ENCODE peak calls at places on chromosome 15, in eight cellular contexts. One of them, this sample, is unnamed.

GRCh38 chr15:53976844-53977392 is 1.3 kb upstream of the UNC13C start:
- DNase-seq in Karpas-422: no peak
- DNase-seq in heart left ventricle: no peak
- DNase-seq in body of pancreas: no peak
- DNase-seq in CD8-positive, alpha-beta T cell: no peak
- DNase-seq in ovary: no peak
- DNase-seq in mucosa of descending colon: peak; percentile 21
- DNase-seq in HCT116: no peak
- DNase-seq in this sample: no peak

GRCh38 chr15:32682569-32682968 is 35.2 kb upstream of the GREM1 start:
- DNase-seq in Karpas-422: no peak
- DNase-seq in heart left ventricle: no peak
- DNase-seq in body of pancreas: no peak
- DNase-seq in CD8-positive, alpha-beta T cell: no peak
- DNase-seq in ovary: no peak
- DNase-seq in mucosa of descending colon: no peak
- DNase-seq in HCT116: no peak
- DNase-seq in this sample: no peak

GRCh38 chr15:83670628-83671027 is 16.7 kb downstream of the ADAMTSL3 start:
- DNase-seq in Karpas-422: no peak
- DNase-seq in heart left ventricle: no peak
- DNase-seq in body of pancreas: no peak
- DNase-seq in CD8-positive, alpha-beta T cell: no peak
- DNase-seq in ovary: no peak
- DNase-seq in mucosa of descending colon: no peak
- DNase-seq in HCT116: no peak
- DNase-seq in this sample: no peak

GRCh38 chr15:99296386-99296785 is 45.1 kb downstream of the LRRC28 start:
- DNase-seq in Karpas-422: no peak
- DNase-seq in heart left ventricle: no peak
- DNase-seq in body of pancreas: no peak
- DNase-seq in CD8-positive, alpha-beta T cell: no peak
- DNase-seq in ovary: no peak
- DNase-seq in mucosa of descending colon: no peak
- DNase-seq in HCT116: no peak
- DNase-seq in this sample: no peak

GRCh38 chr15:42507514-42507913 is 12.1 kb downstream of the SNAP23 start:
- DNase-seq in Karpas-422: no peak
- DNase-seq in heart left ventricle: no peak
- DNase-seq in body of pancreas: no peak
- DNase-seq in CD8-positive, alpha-beta T cell: no peak
- DNase-seq in ovary: no peak
- DNase-seq in mucosa of descending colon: no peak
- DNase-seq in HCT116: no peak
- DNase-seq in this sample: no peak

GRCh38 chr15:78308422-78309021 is 9.1 kb upstream of the SKIC8 start:
- DNase-seq in Karpas-422: peak; percentile 88
- DNase-seq in heart left ventricle: peak; percentile 83
- DNase-seq in body of pancreas: peak; percentile 55
- DNase-seq in CD8-positive, alpha-beta T cell: peak; percentile 37
- DNase-seq in ovary: peak; percentile 35
- DNase-seq in mucosa of descending colon: no peak
- DNase-seq in HCT116: peak; percentile 54
- DNase-seq in this sample: peak; percentile 33

GRCh38 chr15:90638241-90638691 is 78.9 kb upstream of the BLM start:
- DNase-seq in Karpas-422: no peak
- DNase-seq in heart left ventricle: no peak
- DNase-seq in body of pancreas: no peak
- DNase-seq in CD8-positive, alpha-beta T cell: no peak
- DNase-seq in ovary: no peak
- DNase-seq in mucosa of descending colon: no peak
- DNase-seq in HCT116: no peak
- DNase-seq in this sample: no peak

GRCh38 chr15:85910796-85911195 is 116.1 kb upstream of the KLHL25 start:
- DNase-seq in Karpas-422: no peak
- DNase-seq in heart left ventricle: no peak
- DNase-seq in body of pancreas: peak; percentile 29
- DNase-seq in CD8-positive, alpha-beta T cell: no peak
- DNase-seq in ovary: no peak
- DNase-seq in mucosa of descending colon: no peak
- DNase-seq in HCT116: no peak
- DNase-seq in this sample: no peak

GRCh38 chr15:87877114-87877810 is 379.3 kb downstream of the NTRK3 start:
- DNase-seq in Karpas-422: no peak
- DNase-seq in heart left ventricle: no peak
- DNase-seq in body of pancreas: no peak
- DNase-seq in CD8-positive, alpha-beta T cell: no peak
- DNase-seq in ovary: no peak
- DNase-seq in mucosa of descending colon: no peak
- DNase-seq in HCT116: no peak
- DNase-seq in this sample: no peak

GRCh38 chr15:80168421-80168820 is 15.6 kb downstream of the FAH start:
- DNase-seq in Karpas-422: no peak
- DNase-seq in heart left ventricle: no peak
- DNase-seq in body of pancreas: no peak
- DNase-seq in CD8-positive, alpha-beta T cell: no peak
- DNase-seq in ovary: no peak
- DNase-seq in mucosa of descending colon: no peak
- DNase-seq in HCT116: no peak
- DNase-seq in this sample: no peak

GRCh38 chr15:71083349-71083748 is 31.9 kb upstream of the THSD4 start:
- DNase-seq in Karpas-422: no peak
- DNase-seq in heart left ventricle: no peak
- DNase-seq in body of pancreas: no peak
- DNase-seq in CD8-positive, alpha-beta T cell: no peak
- DNase-seq in ovary: no peak
- DNase-seq in mucosa of descending colon: no peak
- DNase-seq in HCT116: no peak
- DNase-seq in this sample: no peak

GRCh38 chr15:67322481-67322880 is 67.9 kb downstream of the IQCH start:
- DNase-seq in Karpas-422: no peak
- DNase-seq in heart left ventricle: no peak
- DNase-seq in body of pancreas: no peak
- DNase-seq in CD8-positive, alpha-beta T cell: no peak
- DNase-seq in ovary: no peak
- DNase-seq in mucosa of descending colon: no peak
- DNase-seq in HCT116: no peak
- DNase-seq in this sample: no peak

GRCh38 chr15:47384776-47385175 is 332.5 kb upstream of the SEMA6D start:
- DNase-seq in Karpas-422: no peak
- DNase-seq in heart left ventricle: no peak
- DNase-seq in body of pancreas: no peak
- DNase-seq in CD8-positive, alpha-beta T cell: no peak
- DNase-seq in ovary: no peak
- DNase-seq in mucosa of descending colon: no peak
- DNase-seq in HCT116: no peak
- DNase-seq in this sample: no peak

GRCh38 chr15:64282701-64283100 is 73.3 kb downstream of the CSNK1G1 start:
- DNase-seq in Karpas-422: no peak
- DNase-seq in heart left ventricle: no peak
- DNase-seq in body of pancreas: no peak
- DNase-seq in CD8-positive, alpha-beta T cell: no peak
- DNase-seq in ovary: no peak
- DNase-seq in mucosa of descending colon: no peak
- DNase-seq in HCT116: no peak
- DNase-seq in this sample: no peak

GRCh38 chr15:88742161-88742560 is 61.1 kb upstream of the ACAN start:
- DNase-seq in Karpas-422: no peak
- DNase-seq in heart left ventricle: no peak
- DNase-seq in body of pancreas: no peak
- DNase-seq in CD8-positive, alpha-beta T cell: no peak
- DNase-seq in ovary: no peak
- DNase-seq in mucosa of descending colon: no peak
- DNase-seq in HCT116: no peak
- DNase-seq in this sample: no peak

GRCh38 chr15:57591822-57592367 is at the start of gene MYZAP:
- DNase-seq in Karpas-422: no peak
- DNase-seq in heart left ventricle: peak; percentile 82
- DNase-seq in body of pancreas: no peak
- DNase-seq in CD8-positive, alpha-beta T cell: peak; percentile 13
- DNase-seq in ovary: peak; percentile 39
- DNase-seq in mucosa of descending colon: peak; percentile 81
- DNase-seq in HCT116: no peak
- DNase-seq in this sample: no peak

GRCh38 chr15:58182460-58183163 is 44.4 kb downstream of the AQP9 start:
- DNase-seq in Karpas-422: peak; percentile 73
- DNase-seq in heart left ventricle: peak; percentile 72
- DNase-seq in body of pancreas: peak; percentile 21
- DNase-seq in CD8-positive, alpha-beta T cell: peak; percentile 13
- DNase-seq in ovary: peak; percentile 36
- DNase-seq in mucosa of descending colon: no peak
- DNase-seq in HCT116: peak; percentile 48
- DNase-seq in this sample: peak; percentile 25

GRCh38 chr15:94028121-94028520 is 203.2 kb upstream of the MCTP2 start:
- DNase-seq in Karpas-422: no peak
- DNase-seq in heart left ventricle: no peak
- DNase-seq in body of pancreas: no peak
- DNase-seq in CD8-positive, alpha-beta T cell: no peak
- DNase-seq in ovary: no peak
- DNase-seq in mucosa of descending colon: no peak
- DNase-seq in HCT116: no peak
- DNase-seq in this sample: no peak
- H3K4me3 ChIP-seq in Karpas-422: no peak overlapping the region
- H3K4me3 ChIP-seq in heart left ventricle: no peak overlapping the region
- H3K4me3 ChIP-seq in body of pancreas: no peak overlapping the region
- H3K4me3 ChIP-seq in CD8-positive, alpha-beta T cell: no peak overlapping the region
- H3K4me3 ChIP-seq in ovary: no peak overlapping the region
- H3K4me3 ChIP-seq in mucosa of descending colon: no peak overlapping the region
- H3K4me3 ChIP-seq in HCT116: no peak overlapping the region
- H3K4me3 ChIP-seq in this sample: no peak overlapping the region

GRCh38 chr15:60391722-60392340 is 6.0 kb downstream of the ANXA2 start:
- DNase-seq in Karpas-422: no peak
- DNase-seq in heart left ventricle: no peak
- DNase-seq in body of pancreas: no peak
- DNase-seq in CD8-positive, alpha-beta T cell: no peak
- DNase-seq in ovary: no peak
- DNase-seq in mucosa of descending colon: no peak
- DNase-seq in HCT116: no peak
- DNase-seq in this sample: no peak
- H3K4me3 ChIP-seq in Karpas-422: no peak overlapping the region
- H3K4me3 ChIP-seq in heart left ventricle: no peak overlapping the region
- H3K4me3 ChIP-seq in body of pancreas: no peak overlapping the region
- H3K4me3 ChIP-seq in CD8-positive, alpha-beta T cell: no peak overlapping the region
- H3K4me3 ChIP-seq in ovary: no peak overlapping the region
- H3K4me3 ChIP-seq in mucosa of descending colon: no peak overlapping the region
- H3K4me3 ChIP-seq in HCT116: peak overlapping the region; percentile 61
- H3K4me3 ChIP-seq in this sample: no peak overlapping the region

GRCh38 chr15:52788099-52788986 is 1.8 kb downstream of the ONECUT1 start:
- DNase-seq in Karpas-422: no peak
- DNase-seq in heart left ventricle: no peak
- DNase-seq in body of pancreas: peak; percentile 41
- DNase-seq in CD8-positive, alpha-beta T cell: no peak
- DNase-seq in ovary: no peak
- DNase-seq in mucosa of descending colon: no peak
- DNase-seq in HCT116: no peak
- DNase-seq in this sample: no peak
- H3K4me3 ChIP-seq in Karpas-422: no peak overlapping the region
- H3K4me3 ChIP-seq in heart left ventricle: no peak overlapping the region
- H3K4me3 ChIP-seq in body of pancreas: peak overlapping the region; percentile 92
- H3K4me3 ChIP-seq in CD8-positive, alpha-beta T cell: no peak overlapping the region
- H3K4me3 ChIP-seq in ovary: no peak overlapping the region
- H3K4me3 ChIP-seq in mucosa of descending colon: no peak overlapping the region
- H3K4me3 ChIP-seq in HCT116: no peak overlapping the region
- H3K4me3 ChIP-seq in this sample: no peak overlapping the region

GRCh38 chr15:52295421-52295991 is at the start of gene MYO5C:
- DNase-seq in Karpas-422: no peak
- DNase-seq in heart left ventricle: peak; percentile 88
- DNase-seq in body of pancreas: peak; percentile 97
- DNase-seq in CD8-positive, alpha-beta T cell: no peak
- DNase-seq in ovary: peak; percentile 51
- DNase-seq in mucosa of descending colon: peak; percentile 93
- DNase-seq in HCT116: peak; percentile 64
- DNase-seq in this sample: no peak
- H3K4me3 ChIP-seq in Karpas-422: no peak within 1 kb of the TSS
- H3K4me3 ChIP-seq in heart left ventricle: peak within 1 kb of the TSS; percentile 62
- H3K4me3 ChIP-seq in body of pancreas: peak within 1 kb of the TSS; percentile 54
- H3K4me3 ChIP-seq in CD8-positive, alpha-beta T cell: peak within 1 kb of the TSS; percentile 31
- H3K4me3 ChIP-seq in ovary: peak within 1 kb of the TSS; percentile 35
- H3K4me3 ChIP-seq in mucosa of descending colon: peak within 1 kb of the TSS; percentile 52
- H3K4me3 ChIP-seq in HCT116: peak within 1 kb of the TSS; percentile 82
- H3K4me3 ChIP-seq in this sample: no peak within 1 kb of the TSS

GRCh38 chr15:95249524-95249923 is 1018.2 kb downstream of the MCTP2 start:
- DNase-seq in Karpas-422: no peak
- DNase-seq in heart left ventricle: no peak
- DNase-seq in body of pancreas: no peak
- DNase-seq in CD8-positive, alpha-beta T cell: no peak
- DNase-seq in ovary: no peak
- DNase-seq in mucosa of descending colon: no peak
- DNase-seq in HCT116: no peak
- DNase-seq in this sample: no peak

GRCh38 chr15:95252404-95252803 is 1021.0 kb downstream of the MCTP2 start:
- DNase-seq in Karpas-422: no peak
- DNase-seq in heart left ventricle: no peak
- DNase-seq in body of pancreas: no peak
- DNase-seq in CD8-positive, alpha-beta T cell: no peak
- DNase-seq in ovary: no peak
- DNase-seq in mucosa of descending colon: no peak
- DNase-seq in HCT116: no peak
- DNase-seq in this sample: no peak

GRCh38 chr15:95247068-95247984 is 1016.0 kb downstream of the MCTP2 start:
- DNase-seq in Karpas-422: no peak
- DNase-seq in heart left ventricle: no peak
- DNase-seq in body of pancreas: no peak
- DNase-seq in CD8-positive, alpha-beta T cell: no peak
- DNase-seq in ovary: no peak
- DNase-seq in mucosa of descending colon: no peak
- DNase-seq in HCT116: peak; percentile 92
- DNase-seq in this sample: no peak
- H3K4me3 ChIP-seq in Karpas-422: no peak overlapping the region
- H3K4me3 ChIP-seq in heart left ventricle: no peak overlapping the region
- H3K4me3 ChIP-seq in body of pancreas: no peak overlapping the region
- H3K4me3 ChIP-seq in CD8-positive, alpha-beta T cell: no peak overlapping the region
- H3K4me3 ChIP-seq in ovary: no peak overlapping the region
- H3K4me3 ChIP-seq in mucosa of descending colon: no peak overlapping the region
- H3K4me3 ChIP-seq in HCT116: peak overlapping the region; percentile 44
- H3K4me3 ChIP-seq in this sample: no peak overlapping the region

GRCh38 chr15:81298606-81299005 is 25.3 kb downstream of the STARD5 start:
- DNase-seq in Karpas-422: no peak
- DNase-seq in heart left ventricle: no peak
- DNase-seq in body of pancreas: no peak
- DNase-seq in CD8-positive, alpha-beta T cell: no peak
- DNase-seq in ovary: no peak
- DNase-seq in mucosa of descending colon: no peak
- DNase-seq in HCT116: no peak
- DNase-seq in this sample: no peak
- H3K4me3 ChIP-seq in Karpas-422: no peak overlapping the region
- H3K4me3 ChIP-seq in heart left ventricle: peak overlapping the region; percentile 30
- H3K4me3 ChIP-seq in body of pancreas: no peak overlapping the region
- H3K4me3 ChIP-seq in CD8-positive, alpha-beta T cell: peak overlapping the region; percentile 88
- H3K4me3 ChIP-seq in ovary: no peak overlapping the region
- H3K4me3 ChIP-seq in mucosa of descending colon: no peak overlapping the region
- H3K4me3 ChIP-seq in HCT116: no peak overlapping the region
- H3K4me3 ChIP-seq in this sample: no peak overlapping the region

GRCh38 chr15:41482478-41482877 is 11.2 kb upstream of the ITPKA start:
- DNase-seq in Karpas-422: no peak
- DNase-seq in heart left ventricle: no peak
- DNase-seq in body of pancreas: no peak
- DNase-seq in CD8-positive, alpha-beta T cell: no peak
- DNase-seq in ovary: no peak
- DNase-seq in mucosa of descending colon: no peak
- DNase-seq in HCT116: no peak
- DNase-seq in this sample: no peak
- H3K4me3 ChIP-seq in Karpas-422: no peak overlapping the region
- H3K4me3 ChIP-seq in heart left ventricle: no peak overlapping the region
- H3K4me3 ChIP-seq in body of pancreas: no peak overlapping the region
- H3K4me3 ChIP-seq in CD8-positive, alpha-beta T cell: no peak overlapping the region
- H3K4me3 ChIP-seq in ovary: no peak overlapping the region
- H3K4me3 ChIP-seq in mucosa of descending colon: no peak overlapping the region
- H3K4me3 ChIP-seq in HCT116: no peak overlapping the region
- H3K4me3 ChIP-seq in this sample: no peak overlapping the region